ENCODE peak calls at places on chromosomes 6 and 20, in six cellular contexts. F is lower leg skin, V is fibroblast of mammary gland, C is tibial nerve, Q is HFFc6, M is hepatocyte. P is an unnamed sample.

GRCh38 chr6:45830441-45831139 is 185.1 kb downstream of the CLIC5 start:
- DNase-seq in F (no peak), V (peak; percentile 70), C (no peak), Q (no peak), M (no peak), P (no peak)

GRCh38 chr6:73579851-73580246 is 59.0 kb upstream of the EEF1A1 start:
- DNase-seq in F (no peak), V (peak; percentile 97), C (peak; percentile 55), Q (peak; percentile 85), M (peak; percentile 70), P (peak; percentile 54)

GRCh38 chr6:108945686-108946158 is 97.5 kb downstream of the ARMC2 start:
- DNase-seq in F (peak; percentile 91), V (peak; percentile 73), C (no peak), Q (peak; percentile 25), M (no peak), P (peak; percentile 75)

GRCh38 chr20:51678041-51678697 is 90.0 kb downstream of the ATP9A start:
- DNase-seq in F (no peak), V (no peak), C (no peak), Q (no peak), M (no peak), P (no peak)

GRCh38 chr6:55175078-55175777 is 913 bp downstream of the HCRTR2 start:
- DNase-seq in F (no peak), V (no peak), C (no peak), Q (no peak), M (no peak), P (no peak)

GRCh38 chr6:1255646-1256365 is 56.1 kb upstream of the FOXQ1 start:
- DNase-seq in F (peak; percentile 70), V (peak; percentile 36), C (no peak), Q (peak; percentile 50), M (no peak), P (no peak)

GRCh38 chr20:51429144-51429482 is 113.4 kb downstream of the NFATC2 start:
- DNase-seq in F (no peak), V (no peak), C (no peak), Q (no peak), M (no peak), P (no peak)

GRCh38 chr6:104572901-104573300 is 286.8 kb downstream of the HACE1 start:
- DNase-seq in F (no peak), V (no peak), C (no peak), Q (no peak), M (no peak), P (no peak)

GRCh38 chr6:43103253-43103876 is 27.3 kb downstream of the PTK7 start:
- DNase-seq in F (no peak), V (no peak), C (no peak), Q (no peak), M (no peak), P (no peak)

GRCh38 chr6:112086744-112087135 is 542 bp downstream of the TUBE1 start:
- DNase-seq in F (no peak), V (peak; percentile 67), C (peak; percentile 16), Q (peak; percentile 60), M (peak; percentile 46), P (no peak)
- TF ChIP-seq CTCF in F (no peak), V (peak; percentile 44), C (no peak), Q (peak; percentile 55), M (peak; percentile 49), P (peak; percentile 18)

DNA sequence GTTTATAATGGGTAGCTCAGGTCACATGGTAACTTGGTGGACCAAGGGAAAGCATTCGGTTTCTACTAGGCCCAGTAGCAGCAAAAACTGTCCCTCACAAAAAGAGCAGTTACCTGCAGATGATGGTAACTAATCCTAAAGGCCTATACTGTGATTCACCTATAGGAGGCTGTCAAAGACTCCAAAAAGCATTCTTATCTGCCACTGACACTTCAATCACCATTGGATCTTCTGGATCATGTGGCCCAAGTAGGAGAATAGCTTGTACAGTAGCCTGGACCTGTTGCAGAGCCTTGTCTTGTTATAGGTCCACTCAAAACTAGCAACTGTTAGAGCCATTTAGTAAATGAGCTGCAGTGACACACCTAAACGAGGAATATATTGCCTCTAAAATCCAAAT is 23.2 kb upstream of the FILIP1 start:
- DNase-seq in F (no peak), V (no peak), C (no peak), Q (no peak), M (no peak), P (no peak)
- TF ChIP-seq CTCF in F (no peak), V (no peak), C (no peak), Q (no peak), M (no peak), P (no peak)

DNA sequence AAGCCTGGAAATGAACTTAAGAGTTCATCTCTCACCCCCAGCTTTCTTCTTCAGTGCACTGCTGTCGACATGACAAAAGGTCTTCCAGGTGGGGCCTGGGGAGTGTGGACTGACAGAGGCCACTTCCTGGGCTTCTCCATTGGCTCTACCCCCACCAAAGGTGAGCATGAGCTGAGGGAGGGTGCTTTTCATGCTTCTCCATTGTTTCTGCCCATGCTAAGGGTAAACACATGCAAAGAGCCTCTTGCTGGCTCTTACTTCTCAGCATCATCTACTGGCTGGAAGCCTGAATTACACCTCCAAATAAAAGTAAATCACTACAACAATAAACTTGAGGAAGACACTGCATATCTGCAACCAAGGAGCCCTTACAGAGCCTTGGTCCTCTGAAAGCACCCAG is 227.2 kb downstream of the EPM2A start:
- DNase-seq in F (no peak), V (no peak), C (no peak), Q (no peak), M (no peak), P (no peak)
- TF ChIP-seq CTCF in F (no peak), V (peak; percentile 28), C (no peak), Q (peak; percentile 20), M (no peak), P (no peak)

GRCh38 chr6:66561479-66561878 is 854.5 kb upstream of the EYS start:
- DNase-seq in F (no peak), V (no peak), C (no peak), Q (no peak), M (no peak), P (no peak)

GRCh38 chr6:66555082-66555481 is 848.1 kb upstream of the EYS start:
- DNase-seq in F (no peak), V (no peak), C (no peak), Q (no peak), M (no peak), P (no peak)

GRCh38 chr6:66556936-66557335 is 849.9 kb upstream of the EYS start:
- DNase-seq in F (no peak), V (no peak), C (no peak), Q (no peak), M (no peak), P (no peak)

GRCh38 chr6:66558189-66558588 is 851.2 kb upstream of the EYS start:
- DNase-seq in F (no peak), V (no peak), C (no peak), Q (no peak), M (no peak), P (no peak)
- TF ChIP-seq CTCF in F (no peak), V (no peak), C (no peak), Q (peak; percentile 23), M (no peak), P (no peak)

DNA sequence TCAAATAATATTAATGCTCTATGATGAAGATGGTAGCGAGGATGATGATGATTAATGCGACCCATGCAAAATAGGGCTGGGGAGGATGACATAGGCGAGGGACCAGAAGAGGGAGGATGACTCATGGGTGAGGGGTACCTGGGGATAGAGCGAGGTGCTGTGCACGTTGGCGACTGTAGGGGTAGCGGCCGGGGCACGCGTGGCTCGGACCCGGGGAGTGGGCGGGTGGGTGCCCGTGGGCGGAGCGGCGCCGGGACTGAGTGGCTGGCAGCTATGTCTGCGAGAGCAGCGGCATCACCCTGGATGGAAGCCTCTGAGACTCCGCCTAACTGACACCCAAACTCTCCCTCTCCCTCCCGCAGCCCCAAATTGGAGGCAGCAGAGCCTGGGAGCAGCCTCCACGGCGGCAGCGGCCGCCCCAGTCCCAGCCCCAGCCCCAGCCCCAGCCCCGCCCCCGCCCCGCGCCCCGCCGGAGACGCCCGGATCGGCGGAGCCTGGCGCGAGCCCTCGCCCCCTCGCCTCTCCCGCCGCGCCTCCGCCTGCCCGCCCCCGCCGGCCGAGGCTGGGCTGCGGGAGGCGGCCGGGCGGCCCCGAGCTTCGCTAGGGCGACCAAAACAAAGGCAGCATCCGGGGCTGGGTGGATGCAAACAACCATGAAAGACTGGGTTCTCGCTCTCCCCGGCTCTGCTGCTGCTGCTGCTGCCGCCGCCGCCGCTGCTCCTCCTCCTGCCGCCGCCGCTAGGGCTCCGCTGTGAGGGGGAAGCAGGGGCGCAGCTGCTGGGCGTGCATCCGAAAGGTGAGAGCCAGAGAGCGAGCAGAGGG is at the start of gene RIMS1:
- DNase-seq in F (no peak), V (no peak), C (no peak), Q (peak; percentile 11), M (peak; percentile 54), P (no peak)
- TF ChIP-seq CTCF in F (no peak), V (no peak), C (no peak), Q (peak; percentile 49), M (peak; percentile 35), P (no peak)

GRCh38 chr6:124795879-124796838 is 166.1 kb upstream of the RNF217 start:
- DNase-seq in F (no peak), V (peak; percentile 23), C (peak; percentile 17), Q (no peak), M (peak; percentile 30), P (no peak)
- TF ChIP-seq CTCF in F (no peak), V (peak; percentile 56), C (no peak), Q (no peak), M (peak; percentile 57), P (no peak)

DNA sequence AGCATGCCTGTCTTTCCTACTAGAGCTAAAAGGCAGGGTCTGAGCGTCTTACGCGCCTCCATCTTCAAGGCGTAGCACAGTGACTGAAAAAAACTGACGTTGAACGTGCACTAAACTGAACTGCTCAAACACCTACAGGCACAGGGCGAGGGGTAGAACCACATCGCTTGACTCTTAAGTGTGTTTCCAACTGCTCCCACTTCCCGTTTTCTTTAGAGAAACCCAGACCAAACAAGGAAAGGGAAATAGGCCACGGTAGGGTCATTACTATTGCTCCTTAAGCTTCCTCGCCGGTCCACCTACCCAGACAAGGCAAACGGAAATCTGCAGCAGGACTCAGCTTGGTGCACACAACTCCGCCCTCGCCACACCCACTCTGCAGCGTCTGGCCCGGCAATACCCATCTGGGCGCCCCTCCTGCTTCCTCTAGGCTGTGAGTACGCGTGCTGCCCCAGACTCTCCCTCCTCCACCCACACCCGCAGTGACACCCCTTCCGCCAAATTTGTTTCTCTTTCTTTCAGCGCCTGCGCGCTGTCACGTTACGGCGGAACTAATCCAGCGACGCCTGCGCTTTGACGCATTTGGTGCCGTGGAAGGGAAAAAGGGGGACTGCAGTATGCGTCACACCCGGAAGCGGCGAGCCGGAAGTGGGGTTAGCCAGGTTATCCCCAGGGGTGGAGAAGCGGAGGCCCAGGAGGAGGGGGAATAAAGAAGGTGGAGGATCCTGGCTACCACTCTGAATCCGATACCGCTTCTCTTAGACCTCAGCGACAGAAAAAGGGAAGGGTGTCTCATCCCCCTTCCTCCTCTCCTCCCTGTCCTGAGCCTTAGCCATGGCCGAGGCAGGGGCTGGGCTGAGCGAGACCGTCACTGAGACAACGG is at the start of gene PPP1R11:
- DNase-seq in F (peak; percentile 99), V (peak; percentile 99), C (peak; percentile 95), Q (peak; percentile 99), M (peak; percentile 99), P (peak; percentile 99)
- TF ChIP-seq CTCF in F (no peak), V (no peak), C (no peak), Q (no peak), M (no peak), P (no peak)

DNA sequence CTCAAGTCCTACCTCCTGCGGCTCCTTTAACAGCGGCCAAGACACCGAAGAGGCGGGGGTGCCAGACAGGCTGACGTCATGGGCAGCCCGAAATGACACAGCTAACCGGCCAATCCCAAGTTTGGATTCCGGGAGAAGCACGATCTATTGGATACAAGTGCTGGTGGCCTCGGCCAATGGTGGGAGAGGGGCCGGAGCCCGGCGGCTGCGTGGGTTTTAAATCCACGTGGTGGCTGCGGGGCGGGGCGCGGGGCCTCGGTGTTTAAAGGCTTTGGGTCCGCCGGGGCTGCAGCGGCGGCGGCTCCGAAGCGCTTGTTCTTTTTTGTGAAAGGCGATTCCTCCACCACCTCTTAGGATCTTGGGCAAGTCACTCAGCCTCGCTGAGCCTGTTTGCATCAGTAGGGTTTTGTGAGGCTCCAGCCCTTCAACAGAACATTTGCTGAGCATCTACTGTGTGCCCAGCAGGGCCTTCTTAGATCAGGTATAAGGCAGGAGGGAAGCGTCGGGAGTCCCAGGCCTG is 8.7 kb upstream of the PMEPA1 start:
- DNase-seq in F (peak; percentile 99), V (peak; percentile 95), C (peak; percentile 97), Q (peak; percentile 96), M (peak; percentile 98), P (peak; percentile 98)
- TF ChIP-seq CTCF in F (no peak), V (no peak), C (no peak), Q (no peak), M (no peak), P (peak; percentile 5)

P was measured in uterus.